ENCODE peak calls at places on chromosomes 1 and 21, in six cellular contexts. K is anterior cingulate cortex; A is stimulated activated effector memory CD8-positive, alpha-beta T cell treated with anti-CD3 and anti-CD28 coated beads, Interleukin-12 subunit alpha, Interleukin-12 subunit beta, amount 100 ng/mL, for 72 hours; B is mesendoderm; I is brain microvascular endothelial cell; U is posterior cingulate gyrus. S is an unnamed sample.

GRCh38 chr21:42829417-42829816 is 49.9 kb downstream of the WDR4 start:
- DNase-seq in U (no peak), I (no peak), A (no peak), B (no peak), K (no peak), S (no peak)

GRCh38 chr21:39373634-39374033 is 24.7 kb upstream of the HMGN1 start:
- DNase-seq in B (peak), A (no peak), I (peak), U (no peak), K (no peak), S (no peak)

GRCh38 chr1:187415065-187415464 is 586.3 kb downstream of the PLA2G4A start:
- DNase-seq in B (no peak), I (no peak), K (no peak), A (no peak), U (no peak), S (no peak)

GRCh38 chr1:17047924-17048323 is 5.9 kb downstream of the SDHB start:
- DNase-seq in I (no peak), K (no peak), U (no peak), B (no peak), A (no peak), S (no peak)

GRCh38 chr1:201268604-201269151 is 14.6 kb upstream of the PKP1 start:
- DNase-seq in B (no peak), K (no peak), I (peak), A (no peak), U (peak), S (no peak)

GRCh38 chr1:163472267-163472666 is 150.5 kb downstream of the NUF2 start:
- DNase-seq in B (no peak), I (no peak), U (no peak), K (no peak), A (no peak), S (no peak)

GRCh38 chr1:157369808-157370521 is 182.3 kb downstream of the FCRL5 start:
- DNase-seq in K (no peak), A (peak), I (peak), B (peak), U (peak), S (peak)

GRCh38 chr1:89555550-89555949 is 30.9 kb downstream of the LRRC8B start:
- DNase-seq in U (no peak), I (no peak), B (peak), A (no peak), K (no peak), S (no peak)

GRCh38 chr21:45018131-45019075 is 56.0 kb upstream of the ADARB1 start:
- DNase-seq in U (no peak), K (no peak), B (no peak), A (no peak), I (no peak), S (no peak)

GRCh38 chr21:35026617-35027557 is 22.2 kb downstream of the RUNX1 start:
- DNase-seq in A (no peak), U (no peak), I (peak), B (peak), K (no peak), S (no peak)

GRCh38 chr1:31932491-31933316 is 5.5 kb downstream of the PTP4A2 start:
- DNase-seq in A (no peak), B (peak), I (no peak), U (no peak), K (no peak), S (no peak)

GRCh38 chr1:227466039-227466645 is 97.2 kb upstream of the ZNF678 start:
- DNase-seq in A (no peak), K (no peak), B (no peak), U (no peak), I (no peak), S (no peak)

GRCh38 chr1:247588060-247588459 is at the start of gene OR2G2:
- DNase-seq in K (no peak), A (no peak), U (no peak), I (no peak), B (no peak), S (no peak)

GRCh38 chr1:246155923-246156322 is 351.2 kb downstream of the SMYD3 start:
- DNase-seq in U (no peak), K (no peak), I (no peak), B (no peak), A (no peak), S (no peak)

GRCh38 chr1:98472878-98473277 is 188.6 kb upstream of the SNX7 start:
- DNase-seq in B (no peak), K (no peak), U (no peak), I (no peak), A (no peak), S (no peak)

GRCh38 chr1:6033986-6034749 is 11.5 kb upstream of the KCNAB2 start:
- DNase-seq in U (peak), A (no peak), K (peak), I (peak), B (peak), S (no peak)

GRCh38 chr1:3349161-3349967 is 105.1 kb upstream of the ARHGEF16 start:
- DNase-seq in A (no peak), B (peak), U (no peak), I (no peak), K (no peak), S (no peak)

GRCh38 chr1:94236630-94237290 is 624 bp downstream of the ARHGAP29 start:
- DNase-seq in A (no peak), I (no peak), B (peak), U (peak), K (no peak), S (no peak)

GRCh38 chr1:167516404-167517388 is 1.6 kb downstream of the CD247 start:
- DNase-seq in I (no peak), A (no peak), K (no peak), U (no peak), B (no peak), S (no peak)

GRCh38 chr1:19191811-19192210 is 18.3 kb downstream of the UBR4 start:
- DNase-seq in I (no peak), B (no peak), U (no peak), K (no peak), A (no peak), S (no peak)

GRCh38 chr1:204072951-204073836 is at the start of gene SOX13:
- DNase-seq in I (peak), B (peak), A (peak), K (peak), U (peak), S (peak)

GRCh38 chr1:206455681-206456344 is 14.5 kb upstream of the IKBKE start:
- DNase-seq in U (no peak), B (no peak), A (no peak), I (no peak), K (no peak), S (no peak)

GRCh38 chr1:67570473-67571143 is 114.4 kb upstream of the GADD45A start:
- DNase-seq in I (peak), K (no peak), U (no peak), B (peak), A (no peak), S (no peak)

GRCh38 chr1:169300854-169301253 is 66.7 kb downstream of the NME7 start:
- DNase-seq in K (no peak), A (no peak), I (no peak), U (no peak), B (no peak), S (no peak)

GRCh38 chr1:79777481-79778219 is 771.1 kb upstream of the ADGRL4 start:
- DNase-seq in U (no peak), K (no peak), I (no peak), A (no peak), B (peak), S (no peak)

GRCh38 chr21:36964398-36964797 is 2.1 kb downstream of the HLCS start:
- DNase-seq in I (no peak), B (no peak), U (no peak), K (no peak), A (no peak), S (no peak)

GRCh38 chr1:30183895-30184294 is 539.5 kb downstream of the MATN1 start:
- DNase-seq in I (no peak), K (no peak), A (no peak), B (no peak), U (no peak), S (no peak)

GRCh38 chr1:199113265-199113869 is 474.5 kb downstream of the PTPRC start:
- DNase-seq in K (no peak), B (peak), I (peak), A (peak), U (peak), S (peak)

GRCh38 chr1:106277786-106278185 is 778.7 kb upstream of the PRMT6 start:
- DNase-seq in B (no peak), I (no peak), K (no peak), U (no peak), A (no peak), S (no peak)

S was measured in hippocampal formation.